ENCODE peak calls at places on chromosomes 7 and 10, in eight cellular contexts. N is neuronal stem cell, R is endothelial cell of umbilical vein, P is OCI-LY7, Q is MM.1S, W is A549, D is K562, M is mammary epithelial cell. A is an unnamed sample.

GRCh38 chr7:73668103-73668937 is 689 bp downstream of the VPS37D start:
- DNase-seq in N (no peak), R (peak; percentile 16), P (peak; percentile 33), Q (no peak), W (peak; percentile 44), D (peak; percentile 71), M (no peak), A (no peak)

GRCh38 chr10:19412531-19412930 is 363.9 kb downstream of the MALRD1 start:
- DNase-seq in N (peak; percentile 11), R (no peak), P (no peak), Q (peak; percentile 48), W (peak; percentile 18), D (no peak), M (peak; percentile 19), A (peak; percentile 79)

GRCh38 chr10:83539528-83540308 is 599.6 kb upstream of the GHITM start:
- DNase-seq in N (no peak), R (no peak), P (no peak), Q (peak; percentile 12), W (no peak), D (no peak), M (no peak), A (peak; percentile 48)

GRCh38 chr7:105399043-105399725 is 10.5 kb upstream of the SRPK2 start:
- DNase-seq in N (no peak), R (peak; percentile 75), P (peak; percentile 16), Q (no peak), W (peak; percentile 32), D (no peak), M (no peak), A (peak; percentile 39)

GRCh38 chr7:1531979-1532455 is 1.5 kb downstream of the MAFK start:
- DNase-seq in N (no peak), R (no peak), P (no peak), Q (no peak), W (peak; percentile 69), D (no peak), M (no peak), A (no peak)

GRCh38 chr7:18626717-18627116 is 131.2 kb downstream of the HDAC9 start:
- DNase-seq in N (no peak), R (no peak), P (no peak), Q (no peak), W (no peak), D (no peak), M (no peak), A (no peak)

GRCh38 chr10:69383485-69384089 is 33.1 kb downstream of the TACR2 start:
- DNase-seq in N (no peak), R (no peak), P (no peak), Q (no peak), W (peak; percentile 35), D (no peak), M (no peak), A (no peak)

GRCh38 chr10:101939273-101939635 is 95.7 kb upstream of the KCNIP2 start:
- DNase-seq in N (no peak), R (peak; percentile 90), P (peak; percentile 37), Q (no peak), W (peak; percentile 79), D (no peak), M (peak; percentile 77), A (no peak)

GRCh38 chr7:148567524-148567923 is 23.0 kb upstream of the C7orf33 start:
- DNase-seq in N (no peak), R (no peak), P (no peak), Q (no peak), W (no peak), D (no peak), M (no peak), A (peak; percentile 30)

GRCh38 chr7:68964060-68964459 is 634.2 kb upstream of the AUTS2 start:
- DNase-seq in N (no peak), R (no peak), P (no peak), Q (no peak), W (no peak), D (no peak), M (no peak), A (no peak)

GRCh38 chr7:28312973-28313372 is 99.3 kb upstream of the CREB5 start:
- DNase-seq in N (no peak), R (no peak), P (no peak), Q (no peak), W (no peak), D (no peak), M (no peak), A (no peak)
- H3K4me2 ChIP-seq in N (no peak overlapping the region), R (no peak overlapping the region), P (no peak overlapping the region), Q (no peak overlapping the region), W (no peak overlapping the region), D (no peak overlapping the region), M (no peak overlapping the region), A (no peak overlapping the region)

DNA sequence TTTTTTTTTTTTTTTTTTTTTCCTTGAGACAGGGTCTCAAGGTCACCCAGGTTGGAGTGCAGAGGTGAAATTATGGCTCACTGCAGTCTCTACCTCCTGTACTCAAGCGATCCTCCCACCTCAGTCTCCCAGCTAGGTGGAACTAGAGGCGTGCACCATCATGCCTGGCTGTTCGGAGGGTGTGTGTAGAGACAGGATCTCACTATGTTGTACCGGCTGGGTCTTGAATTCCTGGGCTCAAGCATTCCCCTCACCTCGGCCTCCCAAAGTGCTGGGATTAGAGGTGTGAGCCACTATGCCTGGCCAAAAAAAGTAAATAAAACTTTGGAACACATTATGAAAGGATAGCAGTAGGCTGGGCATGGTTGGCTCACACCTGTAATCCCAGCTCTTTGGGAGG is 39.6 kb upstream of the TNPO3 start:
- DNase-seq in N (no peak), R (no peak), P (no peak), Q (peak; percentile 4), W (no peak), D (no peak), M (no peak), A (no peak)
- H3K27ac ChIP-seq in N (no peak overlapping the region), R (no peak overlapping the region), P (peak overlapping the region; percentile 77), Q (peak overlapping the region; percentile 79), W (no peak overlapping the region), D (no peak overlapping the region), M (no peak overlapping the region), A (no peak overlapping the region)

DNA sequence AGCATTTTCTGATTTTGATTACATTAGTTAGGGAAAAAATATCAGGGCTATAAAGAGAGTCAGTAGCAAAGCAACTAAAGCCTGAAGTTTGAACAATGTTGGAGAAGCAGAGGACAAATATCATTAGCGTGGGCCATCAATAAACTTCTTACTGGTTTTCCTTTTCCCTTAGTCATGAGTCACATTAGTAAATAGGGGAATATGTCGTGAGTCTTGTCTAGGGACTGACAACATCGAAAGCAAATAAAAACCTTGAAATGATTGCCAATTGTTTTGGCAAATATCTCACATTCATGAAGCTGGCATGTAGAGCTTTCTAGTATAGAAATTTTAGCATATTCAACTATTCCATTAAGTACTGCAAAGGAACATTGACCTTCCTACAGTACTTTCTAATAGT is 806.0 kb upstream of the SORCS1 start:
- DNase-seq in N (no peak), R (no peak), P (no peak), Q (no peak), W (no peak), D (no peak), M (no peak), A (no peak)
- H3K4me2 ChIP-seq in N (no peak overlapping the region), R (no peak overlapping the region), P (no peak overlapping the region), Q (no peak overlapping the region), W (no peak overlapping the region), D (no peak overlapping the region), M (no peak overlapping the region), A (no peak overlapping the region)

DNA sequence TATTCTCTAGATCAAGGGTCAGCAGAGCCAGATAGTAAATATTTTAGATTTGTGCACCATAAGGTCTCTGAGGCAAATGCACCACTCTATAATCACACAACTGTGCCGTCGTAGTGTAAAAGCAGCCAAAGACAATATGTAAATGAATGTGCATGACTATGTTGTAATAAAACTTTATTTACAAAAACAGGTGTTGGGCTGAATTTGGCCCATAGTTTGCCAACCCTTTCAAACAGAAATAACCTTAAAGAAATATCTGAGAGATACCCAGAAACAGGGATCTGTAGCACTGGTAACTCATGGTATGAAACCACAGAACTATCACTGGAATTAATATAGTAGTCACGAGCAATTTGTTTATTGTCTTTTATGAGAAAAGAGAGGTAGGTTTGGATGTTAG is 86.0 kb downstream of the ARID5B start:
- DNase-seq in N (no peak), R (no peak), P (peak; percentile 50), Q (peak; percentile 18), W (no peak), D (no peak), M (no peak), A (no peak)
- H3K27ac ChIP-seq in N (no peak overlapping the region), R (no peak overlapping the region), P (peak overlapping the region; percentile 99), Q (peak overlapping the region; percentile 89), W (no peak overlapping the region), D (no peak overlapping the region), M (no peak overlapping the region), A (no peak overlapping the region)

GRCh38 chr7:20796565-20796964 is 9.9 kb upstream of the SP8 start:
- DNase-seq in N (no peak), R (no peak), P (no peak), Q (peak; percentile 52), W (no peak), D (no peak), M (no peak), A (no peak)
- H3K4me2 ChIP-seq in N (no peak overlapping the region), R (no peak overlapping the region), P (no peak overlapping the region), Q (peak overlapping the region; percentile 98), W (no peak overlapping the region), D (no peak overlapping the region), M (no peak overlapping the region), A (peak overlapping the region; percentile 84)

GRCh38 chr10:114353383-114353782 is 50.9 kb downstream of the AFAP1L2 start:
- DNase-seq in N (no peak), R (no peak), P (no peak), Q (no peak), W (no peak), D (no peak), M (no peak), A (no peak)
- H3K27ac ChIP-seq in N (no peak overlapping the region), R (no peak overlapping the region), P (no peak overlapping the region), Q (no peak overlapping the region), W (no peak overlapping the region), D (no peak overlapping the region), M (no peak overlapping the region), A (no peak overlapping the region)

GRCh38 chr7:27412164-27412563 is 169.6 kb downstream of the EVX1 start:
- DNase-seq in N (no peak), R (no peak), P (no peak), Q (no peak), W (no peak), D (no peak), M (no peak), A (no peak)

GRCh38 chr7:27409776-27410175 is 167.2 kb downstream of the EVX1 start:
- DNase-seq in N (no peak), R (no peak), P (no peak), Q (no peak), W (no peak), D (no peak), M (no peak), A (no peak)

GRCh38 chr7:27409311-27409710 is 166.7 kb downstream of the EVX1 start:
- DNase-seq in N (no peak), R (no peak), P (no peak), Q (no peak), W (no peak), D (no peak), M (no peak), A (no peak)

GRCh38 chr7:27405780-27406179 is 163.2 kb downstream of the EVX1 start:
- DNase-seq in N (no peak), R (no peak), P (no peak), Q (no peak), W (no peak), D (no peak), M (no peak), A (no peak)

DNA sequence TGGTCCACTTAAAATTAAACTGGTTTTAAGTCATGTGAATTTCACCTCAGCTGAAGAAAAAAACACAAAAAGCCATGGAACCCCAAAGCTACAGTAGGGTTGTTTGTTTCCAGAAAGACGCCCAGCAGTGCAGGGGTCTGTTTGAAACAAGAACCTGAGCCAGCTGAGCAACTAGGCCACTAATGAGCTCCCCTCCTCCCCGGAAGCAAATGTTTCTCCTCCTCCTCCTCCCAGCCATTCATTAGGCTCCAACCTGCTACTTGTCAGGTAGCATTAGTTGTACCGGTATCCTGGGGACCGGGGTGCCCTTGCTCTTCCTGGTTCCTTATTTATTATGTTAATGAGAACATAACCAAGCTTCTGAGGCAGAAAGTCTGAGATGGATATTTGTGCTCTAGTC is 168.5 kb downstream of the EVX1 start:
- DNase-seq in N (no peak), R (no peak), P (no peak), Q (no peak), W (no peak), D (no peak), M (no peak), A (peak; percentile 16)
- H3K4me2 ChIP-seq in N (no peak overlapping the region), R (no peak overlapping the region), P (no peak overlapping the region), Q (no peak overlapping the region), W (no peak overlapping the region), D (no peak overlapping the region), M (no peak overlapping the region), A (no peak overlapping the region)